ENCODE peak calls at places on chromosomes 2 and 18, in seven cellular contexts. One of them, this sample, is unnamed.
A peak's percentile ranks its signal among the peaks of the same experiment; 100 is the strongest.

GRCh38 chr2:34365937-34366336 is 766.8 kb upstream of the FAM98A start:
- DNase-seq in stimulated activated CD4-positive, alpha-beta T cell treated with anti-CD3 and anti-CD28 coated beads, Interleukin-4, amount 100 ng/mL, for 4 hours: no peak
- DNase-seq in fibroblast of the conjunctiva: no peak
- DNase-seq in SK-N-DZ: no peak
- DNase-seq in GM23248: no peak
- DNase-seq in IMR-90: no peak
- DNase-seq in SK-MEL-5: no peak
- DNase-seq in this sample: peak; percentile 89

GRCh38 chr18:53101719-53102118 is 761.7 kb downstream of the DCC start:
- DNase-seq in stimulated activated CD4-positive, alpha-beta T cell treated with anti-CD3 and anti-CD28 coated beads, Interleukin-4, amount 100 ng/mL, for 4 hours: no peak
- DNase-seq in fibroblast of the conjunctiva: no peak
- DNase-seq in SK-N-DZ: no peak
- DNase-seq in GM23248: no peak
- DNase-seq in IMR-90: no peak
- DNase-seq in SK-MEL-5: no peak
- DNase-seq in this sample: no peak

GRCh38 chr2:40202798-40203400 is 249.0 kb downstream of the SLC8A1 start:
- DNase-seq in stimulated activated CD4-positive, alpha-beta T cell treated with anti-CD3 and anti-CD28 coated beads, Interleukin-4, amount 100 ng/mL, for 4 hours: no peak
- DNase-seq in fibroblast of the conjunctiva: no peak
- DNase-seq in SK-N-DZ: no peak
- DNase-seq in GM23248: peak; percentile 57
- DNase-seq in IMR-90: peak; percentile 58
- DNase-seq in SK-MEL-5: no peak
- DNase-seq in this sample: peak; percentile 98

GRCh38 chr2:96993367-96993766 is 7.0 kb upstream of the FAM178B start:
- DNase-seq in stimulated activated CD4-positive, alpha-beta T cell treated with anti-CD3 and anti-CD28 coated beads, Interleukin-4, amount 100 ng/mL, for 4 hours: no peak
- DNase-seq in fibroblast of the conjunctiva: no peak
- DNase-seq in SK-N-DZ: no peak
- DNase-seq in GM23248: no peak
- DNase-seq in IMR-90: no peak
- DNase-seq in SK-MEL-5: no peak
- DNase-seq in this sample: no peak

GRCh38 chr2:129912871-129913694 is 66.4 kb upstream of the RAB6C start:
- DNase-seq in stimulated activated CD4-positive, alpha-beta T cell treated with anti-CD3 and anti-CD28 coated beads, Interleukin-4, amount 100 ng/mL, for 4 hours: no peak
- DNase-seq in fibroblast of the conjunctiva: no peak
- DNase-seq in SK-N-DZ: no peak
- DNase-seq in GM23248: no peak
- DNase-seq in IMR-90: no peak
- DNase-seq in SK-MEL-5: no peak
- DNase-seq in this sample: no peak

GRCh38 chr18:41170346-41170745 is 784.7 kb upstream of the PIK3C3 start:
- DNase-seq in stimulated activated CD4-positive, alpha-beta T cell treated with anti-CD3 and anti-CD28 coated beads, Interleukin-4, amount 100 ng/mL, for 4 hours: no peak
- DNase-seq in fibroblast of the conjunctiva: no peak
- DNase-seq in SK-N-DZ: no peak
- DNase-seq in GM23248: no peak
- DNase-seq in IMR-90: peak; percentile 27
- DNase-seq in SK-MEL-5: no peak
- DNase-seq in this sample: no peak

GRCh38 chr2:25125189-25125588 is 43.2 kb downstream of the POMC start:
- DNase-seq in stimulated activated CD4-positive, alpha-beta T cell treated with anti-CD3 and anti-CD28 coated beads, Interleukin-4, amount 100 ng/mL, for 4 hours: no peak
- DNase-seq in fibroblast of the conjunctiva: no peak
- DNase-seq in SK-N-DZ: no peak
- DNase-seq in GM23248: no peak
- DNase-seq in IMR-90: no peak
- DNase-seq in SK-MEL-5: no peak
- DNase-seq in this sample: no peak

GRCh38 chr18:52588916-52589315 is 248.9 kb downstream of the DCC start:
- DNase-seq in stimulated activated CD4-positive, alpha-beta T cell treated with anti-CD3 and anti-CD28 coated beads, Interleukin-4, amount 100 ng/mL, for 4 hours: no peak
- DNase-seq in fibroblast of the conjunctiva: no peak
- DNase-seq in SK-N-DZ: no peak
- DNase-seq in GM23248: no peak
- DNase-seq in IMR-90: peak; percentile 30
- DNase-seq in SK-MEL-5: no peak
- DNase-seq in this sample: no peak

GRCh38 chr2:133523406-133523805 is 44.9 kb downstream of the NCKAP5 start:
- DNase-seq in stimulated activated CD4-positive, alpha-beta T cell treated with anti-CD3 and anti-CD28 coated beads, Interleukin-4, amount 100 ng/mL, for 4 hours: no peak
- DNase-seq in fibroblast of the conjunctiva: no peak
- DNase-seq in SK-N-DZ: no peak
- DNase-seq in GM23248: no peak
- DNase-seq in IMR-90: peak; percentile 70
- DNase-seq in SK-MEL-5: no peak
- DNase-seq in this sample: no peak

GRCh38 chr2:63486861-63487290 is 101.4 kb downstream of the WDPCP start:
- DNase-seq in stimulated activated CD4-positive, alpha-beta T cell treated with anti-CD3 and anti-CD28 coated beads, Interleukin-4, amount 100 ng/mL, for 4 hours: no peak
- DNase-seq in fibroblast of the conjunctiva: no peak
- DNase-seq in SK-N-DZ: no peak
- DNase-seq in GM23248: no peak
- DNase-seq in IMR-90: no peak
- DNase-seq in SK-MEL-5: peak; percentile 61
- DNase-seq in this sample: peak; percentile 58

This sample was measured in NCI-H82.